ENCODE peak calls at places on chromosomes 5 and 9, in ten cellular contexts. Z, F, I, Q, B, C, R, V, S and L are unnamed samples.

GRCh38 chr5:43270686-43271085 is 42.5 kb downstream of the HMGCS1 start:
- DNase-seq in S (no peak), Z (no peak), B (no peak), I (no peak), R (no peak), C (no peak), F (no peak), V (no peak), Q (no peak), L (no peak)

GRCh38 chr5:56833325-56833724 is 18.0 kb downstream of the MAP3K1 start:
- DNase-seq in R (no peak), B (no peak), F (no peak), S (no peak), V (no peak), I (no peak), Q (no peak), C (no peak), Z (no peak), L (peak; percentile 20)

GRCh38 chr5:141617682-141618029 is 1.1 kb downstream of the DIAPH1 start:
- DNase-seq in Z (no peak), F (peak; percentile 18), Q (no peak), I (no peak), R (peak; percentile 22), V (no peak), C (no peak), S (no peak), B (no peak), L (no peak)

GRCh38 chr9:134216449-134216951 is 52.1 kb upstream of the RNU6ATAC start:
- DNase-seq in V (no peak), Z (no peak), C (no peak), R (no peak), I (no peak), Q (no peak), S (no peak), B (no peak), F (no peak), L (peak; percentile 62)

GRCh38 chr9:133485531-133486260 is 6.8 kb upstream of the SLC2A6 start:
- DNase-seq in C (no peak), Z (no peak), S (no peak), F (no peak), I (no peak), V (no peak), Q (no peak), B (peak; percentile 15), R (no peak), L (peak; percentile 76)

GRCh38 chr5:174084691-174085154 is 39.2 kb downstream of the NSG2 start:
- DNase-seq in V (no peak), Z (no peak), B (no peak), F (no peak), I (peak; percentile 13), S (no peak), C (no peak), R (no peak), Q (no peak), L (no peak)

GRCh38 chr5:68053202-68053601 is 162.4 kb upstream of the PIK3R1 start:
- DNase-seq in F (no peak), S (no peak), Q (no peak), Z (no peak), I (peak; percentile 31), C (no peak), B (no peak), R (no peak), V (no peak), L (no peak)

GRCh38 chr5:6448622-6449464 is at the start of gene UBE2QL1:
- DNase-seq in C (no peak), I (no peak), S (peak; percentile 45), F (peak; percentile 58), Q (peak; percentile 32), R (peak; percentile 66), V (peak; percentile 12), Z (no peak), B (peak; percentile 18), L (peak; percentile 83)

GRCh38 chr5:37570597-37570996 is 191.5 kb downstream of the WDR70 start:
- DNase-seq in F (no peak), C (no peak), V (no peak), B (no peak), R (no peak), Q (no peak), S (no peak), I (no peak), Z (no peak), L (no peak)

GRCh38 chr5:37567566-37567965 is 188.4 kb downstream of the WDR70 start:
- DNase-seq in S (no peak), R (no peak), C (no peak), Z (no peak), F (no peak), V (no peak), Q (no peak), B (no peak), I (no peak), L (no peak)

GRCh38 chr5:37568018-37568753 is 189.1 kb downstream of the WDR70 start:
- DNase-seq in Q (no peak), F (no peak), R (no peak), Z (no peak), B (no peak), C (no peak), V (no peak), S (no peak), I (no peak), L (no peak)

GRCh38 chr5:37568893-37569292 is 189.8 kb downstream of the WDR70 start:
- DNase-seq in I (no peak), F (no peak), C (no peak), V (no peak), Q (no peak), R (no peak), Z (no peak), S (no peak), B (no peak), L (no peak)

DNA sequence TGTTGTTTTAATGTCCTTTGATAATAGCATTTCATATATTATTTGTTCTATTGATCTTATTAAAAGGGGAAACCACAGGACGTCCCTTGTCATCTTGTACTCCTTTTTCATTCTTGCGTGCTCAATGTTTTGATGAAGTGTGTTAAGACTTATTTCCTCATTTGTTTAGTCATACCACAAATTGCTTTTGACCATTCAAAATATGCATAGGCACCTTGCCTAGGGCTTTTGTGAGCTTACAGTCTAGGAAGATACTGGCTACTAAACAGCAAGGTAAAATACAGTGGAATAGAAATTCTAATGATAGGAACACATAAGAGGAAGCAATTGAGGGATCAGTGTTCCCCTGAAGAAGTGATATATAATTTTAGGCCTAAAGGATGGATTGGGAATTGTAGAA is 190.3 kb downstream of the WDR70 start:
- DNase-seq in F (no peak), Z (no peak), C (no peak), I (no peak), V (no peak), S (no peak), Q (no peak), B (no peak), R (no peak), L (no peak)
- H3K27me3 ChIP-seq in F (no peaks in the 10 kb centered on the region), Z (no peaks in the 10 kb centered on the region), C (no peaks in the 10 kb centered on the region), I (no peaks in the 10 kb centered on the region), V (no peaks in the 10 kb centered on the region), S (no peaks in the 10 kb centered on the region), Q (no peaks in the 10 kb centered on the region), B (no peaks in the 10 kb centered on the region), R (no peaks in the 10 kb centered on the region), L (no peaks in the 10 kb centered on the region)

GRCh38 chr9:109512170-109512756 is 14.2 kb upstream of the PTPN3 start:
- DNase-seq in S (no peak), F (no peak), V (no peak), Z (no peak), R (no peak), B (no peak), C (no peak), Q (no peak), I (no peak), L (no peak)

GRCh38 chr9:109510506-109510905 is 12.4 kb upstream of the PTPN3 start:
- DNase-seq in I (no peak), R (no peak), C (no peak), F (no peak), V (no peak), S (no peak), B (no peak), Z (no peak), Q (no peak), L (no peak)

GRCh38 chr9:109507421-109507838 is 9.3 kb upstream of the PTPN3 start:
- DNase-seq in V (no peak), S (no peak), B (no peak), I (peak; percentile 54), R (peak; percentile 81), F (no peak), Q (no peak), C (no peak), Z (peak; percentile 24), L (no peak)

GRCh38 chr9:109506097-109506712 is 8.1 kb upstream of the PTPN3 start:
- DNase-seq in Q (no peak), F (no peak), V (no peak), S (no peak), I (no peak), B (no peak), Z (no peak), C (no peak), R (peak; percentile 15), L (no peak)

DNA sequence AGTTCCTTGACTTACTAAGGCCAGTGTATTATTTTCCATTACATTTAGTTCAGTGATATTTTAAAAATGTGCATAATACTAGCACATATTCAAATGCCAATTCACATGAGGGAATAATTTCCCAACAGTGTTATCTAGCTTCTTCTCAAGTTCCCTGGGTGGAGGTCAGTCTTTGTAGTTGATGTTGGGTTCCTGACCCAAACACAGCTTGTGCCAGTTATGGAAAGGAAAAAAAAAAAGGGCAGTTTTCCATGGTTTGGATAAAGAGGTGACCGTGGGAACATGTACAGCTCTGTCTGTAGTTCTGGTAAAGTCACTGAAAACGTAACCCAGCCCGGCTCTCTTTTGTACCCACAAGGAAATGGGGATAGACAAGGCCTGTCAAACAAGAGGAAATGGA is 11.5 kb upstream of the PTPN3 start:
- DNase-seq in R (no peak), I (no peak), C (no peak), Q (no peak), Z (no peak), B (no peak), F (no peak), V (no peak), S (no peak), L (no peak)
- H3K27me3 ChIP-seq in R (no peaks in the 10 kb centered on the region), I (peaks cover 9% of the 10 kb centered on the region), C (no peaks in the 10 kb centered on the region), Q (no peaks in the 10 kb centered on the region), Z (peaks cover 4% of the 10 kb centered on the region), B (no peaks in the 10 kb centered on the region), F (no peaks in the 10 kb centered on the region), V (no peaks in the 10 kb centered on the region), S (no peaks in the 10 kb centered on the region), L (peaks cover 1% of the 10 kb centered on the region)

GRCh38 chr9:34958411-34958982 is 412 bp downstream of the PHF24 start:
- DNase-seq in Z (no peak), F (no peak), C (no peak), Q (no peak), V (no peak), R (no peak), I (no peak), S (no peak), B (no peak), L (no peak)

GRCh38 chr9:34956648-34957047 is 1.4 kb upstream of the PHF24 start:
- DNase-seq in Z (no peak), R (no peak), I (no peak), F (no peak), Q (no peak), B (no peak), C (no peak), V (no peak), S (no peak), L (no peak)

GRCh38 chr9:34954225-34954624 is 3.9 kb upstream of the PHF24 start:
- DNase-seq in R (no peak), I (no peak), S (no peak), V (no peak), C (no peak), Z (no peak), Q (no peak), F (peak; percentile 86), B (no peak), L (no peak)

GRCh38 chr9:34961574-34962480 is 3.7 kb downstream of the PHF24 start:
- DNase-seq in R (peak; percentile 41), B (no peak), C (no peak), F (no peak), Z (peak; percentile 32), V (no peak), I (peak; percentile 54), S (no peak), Q (no peak), L (no peak)

GRCh38 chr9:34957492-34958410 is at the start of gene PHF24:
- DNase-seq in C (no peak), Q (no peak), S (peak; percentile 47), F (peak; percentile 78), I (no peak), Z (no peak), B (no peak), R (no peak), V (peak; percentile 31), L (peak; percentile 79)
- H3K27me3 ChIP-seq in C (peaks cover 18% of the 10 kb centered on the region), Q (peaks cover 61% of the 10 kb centered on the region), S (peaks cover 6% of the 10 kb centered on the region), F (peaks cover 53% of the 10 kb centered on the region), I (peaks cover 70% of the 10 kb centered on the region), Z (peaks cover 58% of the 10 kb centered on the region), B (no peaks in the 10 kb centered on the region), R (peaks cover 54% of the 10 kb centered on the region), V (no peaks in the 10 kb centered on the region), L (peaks cover 35% of the 10 kb centered on the region)

DNA sequence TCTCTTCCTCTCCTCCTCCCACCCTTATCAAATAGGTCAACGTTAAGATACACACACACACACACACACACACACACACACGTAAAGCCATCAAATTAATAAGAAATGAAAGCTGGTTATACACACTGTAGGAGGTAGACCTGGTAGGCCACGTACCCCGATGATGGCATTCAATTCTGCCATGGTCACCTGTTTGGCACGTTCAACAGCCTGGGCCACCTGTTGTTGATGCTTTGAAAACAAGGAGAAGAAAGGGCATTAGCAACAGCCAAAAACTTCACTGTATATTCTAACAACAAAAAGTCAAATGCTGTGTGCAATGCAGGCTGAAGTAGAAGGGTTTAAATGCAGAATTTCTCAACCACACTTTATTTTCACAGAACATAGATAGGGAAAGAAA is 37.3 kb downstream of the TLE1 start:
- DNase-seq in V (no peak), I (no peak), S (no peak), C (no peak), B (no peak), R (no peak), F (no peak), Z (no peak), Q (no peak), L (no peak)
- H3K27me3 ChIP-seq in V (no peaks in the 10 kb centered on the region), I (no peaks in the 10 kb centered on the region), S (no peaks in the 10 kb centered on the region), C (no peaks in the 10 kb centered on the region), B (no peaks in the 10 kb centered on the region), R (no peaks in the 10 kb centered on the region), F (no peaks in the 10 kb centered on the region), Z (no peaks in the 10 kb centered on the region), Q (no peaks in the 10 kb centered on the region), L (no peaks in the 10 kb centered on the region)